ENCODE peak calls at places on chromosomes 6 and 20, in four cellular contexts. One of them, this sample, is unnamed. For H3K36me3, the result is how much of the 10 kb centered on the place peaks cover.

GRCh38 chr20:50987493-50988210 is 29.0 kb downstream of the MOCS3 start:
- DNase-seq in suprapubic skin: no peak
- DNase-seq in SJCRH30: peak
- DNase-seq in fibroblast of lung: peak
- DNase-seq in this sample: no peak

GRCh38 chr6:47168176-47168575 is 126.0 kb upstream of the ADGRF1 start:
- DNase-seq in fibroblast of lung: peak
- DNase-seq in suprapubic skin: no peak
- DNase-seq in SJCRH30: peak
- DNase-seq in this sample: no peak

GRCh38 chr6:19964115-19964514 is 126.9 kb downstream of the ID4 start:
- DNase-seq in fibroblast of lung: no peak
- DNase-seq in SJCRH30: no peak
- DNase-seq in suprapubic skin: no peak
- DNase-seq in this sample: no peak

GRCh38 chr6:43636312-43636667 is 650 bp downstream of the MAD2L1BP start:
- DNase-seq in SJCRH30: no peak
- DNase-seq in suprapubic skin: no peak
- DNase-seq in fibroblast of lung: peak
- DNase-seq in this sample: no peak

GRCh38 chr6:99178168-99178567 is 171.3 kb downstream of the FAXC start:
- DNase-seq in SJCRH30: no peak
- DNase-seq in fibroblast of lung: no peak
- DNase-seq in suprapubic skin: no peak
- DNase-seq in this sample: no peak

GRCh38 chr6:165837948-165838745 is 175.1 kb upstream of the PDE10A start:
- DNase-seq in suprapubic skin: no peak
- DNase-seq in fibroblast of lung: no peak
- DNase-seq in SJCRH30: no peak
- DNase-seq in this sample: no peak

GRCh38 chr6:84762941-84763396 is 1.4 kb downstream of the TBX18 start:
- DNase-seq in fibroblast of lung: no peak
- DNase-seq in suprapubic skin: peak
- DNase-seq in SJCRH30: peak
- DNase-seq in this sample: peak

GRCh38 chr6:56868687-56869086 is 86.2 kb upstream of the BEND6 start:
- DNase-seq in fibroblast of lung: peak
- DNase-seq in suprapubic skin: no peak
- DNase-seq in SJCRH30: no peak
- DNase-seq in this sample: no peak

GRCh38 chr6:87832025-87832825 is 130.2 kb upstream of the AKIRIN2 start:
- DNase-seq in suprapubic skin: no peak
- DNase-seq in SJCRH30: no peak
- DNase-seq in fibroblast of lung: peak
- DNase-seq in this sample: no peak

GRCh38 chr6:40328376-40328987 is 258.7 kb downstream of the LRFN2 start:
- DNase-seq in suprapubic skin: no peak
- DNase-seq in fibroblast of lung: no peak
- DNase-seq in SJCRH30: no peak
- DNase-seq in this sample: peak

GRCh38 chr6:166713608-166714510 is 86.8 kb upstream of the RPS6KA2 start:
- DNase-seq in suprapubic skin: no peak
- DNase-seq in fibroblast of lung: no peak
- DNase-seq in SJCRH30: no peak
- DNase-seq in this sample: no peak

GRCh38 chr6:2746557-2747061 is 4.1 kb downstream of the MYLK4 start:
- DNase-seq in fibroblast of lung: no peak
- DNase-seq in suprapubic skin: no peak
- DNase-seq in SJCRH30: no peak
- DNase-seq in this sample: no peak

GRCh38 chr20:4026093-4026601 is 10.8 kb upstream of the RNF24 start:
- DNase-seq in suprapubic skin: no peak
- DNase-seq in fibroblast of lung: peak
- DNase-seq in SJCRH30: peak
- DNase-seq in this sample: no peak

GRCh38 chr6:168093634-168094033 is 14.6 kb upstream of the FRMD1 start:
- DNase-seq in SJCRH30: no peak
- DNase-seq in suprapubic skin: no peak
- DNase-seq in fibroblast of lung: no peak
- DNase-seq in this sample: peak

GRCh38 chr6:169424821-169425240 is 171.2 kb upstream of the THBS2 start:
- DNase-seq in fibroblast of lung: peak
- DNase-seq in SJCRH30: no peak
- DNase-seq in suprapubic skin: no peak
- DNase-seq in this sample: no peak

GRCh38 chr6:43489277-43490072 is 12.1 kb downstream of the TJAP1 start:
- DNase-seq in fibroblast of lung: no peak
- DNase-seq in suprapubic skin: no peak
- DNase-seq in SJCRH30: peak
- DNase-seq in this sample: no peak

GRCh38 chr20:35054804-35055203 is 37.8 kb downstream of the TRPC4AP start:
- DNase-seq in suprapubic skin: no peak
- DNase-seq in fibroblast of lung: no peak
- DNase-seq in SJCRH30: no peak
- DNase-seq in this sample: no peak

GRCh38 chr6:139595183-139595582 is 220.7 kb upstream of the CITED2 start:
- DNase-seq in suprapubic skin: no peak
- DNase-seq in SJCRH30: no peak
- DNase-seq in fibroblast of lung: peak
- DNase-seq in this sample: no peak

GRCh38 chr20:62163986-62164762 is 18.7 kb upstream of the MTG2 start:
- DNase-seq in fibroblast of lung: no peak
- DNase-seq in SJCRH30: no peak
- DNase-seq in suprapubic skin: no peak
- DNase-seq in this sample: no peak

GRCh38 chr6:134519456-134519855 is 201.5 kb upstream of the SGK1 start:
- DNase-seq in SJCRH30: no peak
- DNase-seq in fibroblast of lung: no peak
- DNase-seq in suprapubic skin: no peak
- DNase-seq in this sample: peak

GRCh38 chr6:168133707-168134398 is 54.8 kb upstream of the FRMD1 start:
- DNase-seq in fibroblast of lung: no peak
- DNase-seq in suprapubic skin: no peak
- DNase-seq in SJCRH30: no peak
- DNase-seq in this sample: no peak

GRCh38 chr6:39568896-39569295 is 156.3 kb downstream of the KIF6 start:
- DNase-seq in SJCRH30: no peak
- DNase-seq in fibroblast of lung: peak
- DNase-seq in suprapubic skin: no peak
- DNase-seq in this sample: no peak

GRCh38 chr6:20366082-20366834 is 35.4 kb upstream of the E2F3 start:
- DNase-seq in SJCRH30: no peak
- DNase-seq in fibroblast of lung: no peak
- DNase-seq in suprapubic skin: no peak
- DNase-seq in this sample: no peak

GRCh38 chr6:93676506-93676905 is 257.1 kb upstream of the EPHA7 start:
- DNase-seq in suprapubic skin: no peak
- DNase-seq in SJCRH30: no peak
- DNase-seq in fibroblast of lung: no peak
- DNase-seq in this sample: no peak

GRCh38 chr6:56842602-56843475 is 112.1 kb upstream of the BEND6 start:
- DNase-seq in fibroblast of lung: peak
- DNase-seq in suprapubic skin: peak
- DNase-seq in SJCRH30: peak
- DNase-seq in this sample: peak

GRCh38 chr6:139124887-139125672 is 9.8 kb upstream of the HECA start:
- DNase-seq in SJCRH30: peak
- DNase-seq in suprapubic skin: no peak
- DNase-seq in fibroblast of lung: peak
- DNase-seq in this sample: peak

GRCh38 chr20:51562334-51563140 is 20.0 kb upstream of the NFATC2 start:
- DNase-seq in fibroblast of lung: peak
- DNase-seq in SJCRH30: peak
- DNase-seq in suprapubic skin: peak
- DNase-seq in this sample: peak

GRCh38 chr6:157258878-157259277 is 64.4 kb downstream of the TMEM242 start:
- DNase-seq in fibroblast of lung: no peak
- DNase-seq in suprapubic skin: no peak
- DNase-seq in SJCRH30: no peak
- DNase-seq in this sample: no peak

GRCh38 chr20:33732166-33732970 is 572 bp downstream of the ZNF341 start:
- DNase-seq in fibroblast of lung: peak
- DNase-seq in SJCRH30: peak
- DNase-seq in suprapubic skin: peak
- DNase-seq in this sample: peak

GRCh38 chr6:37092851-37093727 is 76.9 kb upstream of the PIM1 start:
- DNase-seq in suprapubic skin: no peak
- DNase-seq in fibroblast of lung: no peak
- DNase-seq in SJCRH30: no peak
- DNase-seq in this sample: no peak

GRCh38 chr20:46965124-46965455 is 70.4 kb downstream of the EYA2 start:
- DNase-seq in suprapubic skin: no peak
- DNase-seq in fibroblast of lung: no peak
- DNase-seq in SJCRH30: no peak
- DNase-seq in this sample: no peak

GRCh38 chr6:109295766-109296156 is 86.5 kb downstream of the CD164 start:
- DNase-seq in suprapubic skin: no peak
- DNase-seq in fibroblast of lung: no peak
- DNase-seq in SJCRH30: no peak
- DNase-seq in this sample: no peak

GRCh38 chr6:43965628-43966373 is 161.5 kb downstream of the MRPL14 start:
- DNase-seq in SJCRH30: no peak
- DNase-seq in suprapubic skin: no peak
- DNase-seq in fibroblast of lung: no peak
- DNase-seq in this sample: no peak

GRCh38 chr6:6654599-6655575 is 66.4 kb downstream of the LY86 start:
- DNase-seq in SJCRH30: no peak
- DNase-seq in fibroblast of lung: peak
- DNase-seq in suprapubic skin: no peak
- DNase-seq in this sample: no peak

DNA sequence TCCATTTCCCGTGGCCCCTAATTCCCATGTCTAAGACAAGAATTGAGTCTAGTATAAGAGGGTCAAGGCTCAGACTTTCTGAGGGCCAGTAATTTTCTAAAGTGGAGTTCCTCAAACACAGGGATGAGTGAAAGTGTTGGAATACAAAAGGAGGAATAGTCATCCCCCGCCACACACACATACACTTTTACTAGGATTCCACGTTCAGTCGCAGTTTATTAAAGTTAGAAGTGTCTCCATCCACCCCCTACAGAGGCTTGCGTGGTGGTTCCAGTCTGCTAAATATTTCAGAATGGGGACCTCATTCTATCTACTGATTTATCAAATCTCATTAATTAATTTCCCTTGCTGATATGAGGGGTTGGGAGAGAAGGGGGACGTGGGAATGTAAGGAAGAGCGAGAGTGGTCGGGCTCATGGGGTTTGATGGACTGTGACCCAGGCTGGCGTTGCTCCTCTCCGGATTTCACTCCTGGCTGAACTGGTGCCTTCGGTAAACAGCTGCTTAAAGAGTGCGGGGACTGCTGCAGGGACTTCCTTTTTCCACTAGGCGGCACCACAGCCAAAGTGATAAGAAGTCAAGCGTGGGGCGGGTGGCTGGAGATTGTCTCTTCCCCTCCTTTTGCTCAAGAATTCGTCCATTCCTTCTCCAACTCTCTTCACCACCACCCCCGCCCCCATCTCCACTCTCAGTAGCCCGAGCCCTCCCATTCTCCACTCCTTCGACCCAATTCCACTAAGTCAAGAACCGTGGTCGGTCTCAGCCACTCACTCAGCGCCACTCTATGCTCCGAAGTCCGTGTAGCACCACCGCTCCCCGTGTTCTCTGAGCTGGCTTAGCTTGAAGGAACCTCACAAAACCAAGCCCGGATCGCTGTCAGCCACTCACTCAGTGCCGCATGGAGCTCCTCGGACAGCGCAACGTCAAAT is 9.9 kb downstream of the TRIM31 start:
- DNase-seq in SJCRH30: peak
- DNase-seq in fibroblast of lung: peak
- DNase-seq in suprapubic skin: peak
- DNase-seq in this sample: peak
- H3K4me3 ChIP-seq in SJCRH30: peak
- H3K4me3 ChIP-seq in fibroblast of lung: peak
- H3K4me3 ChIP-seq in suprapubic skin: peak
- H3K4me3 ChIP-seq in this sample: peak

DNA sequence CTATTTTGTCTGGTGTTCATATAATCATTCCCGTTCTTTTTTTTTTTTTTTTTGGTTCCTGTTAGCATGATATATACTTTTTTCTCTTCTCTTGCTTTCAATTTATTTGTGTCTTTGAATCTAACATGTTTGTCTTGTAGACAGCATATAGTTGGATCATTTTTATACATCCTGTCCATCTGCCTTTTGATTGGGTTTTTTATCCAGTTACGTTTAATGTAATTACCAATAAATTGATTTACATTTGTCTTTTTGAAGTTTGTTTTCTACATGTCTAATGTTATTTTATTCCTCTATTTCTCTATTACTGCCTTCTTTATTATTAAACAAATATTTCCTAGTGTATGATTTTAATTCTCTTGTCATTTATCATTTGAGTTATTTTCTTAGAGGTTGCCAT is 84.4 kb downstream of the B3GAT2 start:
- DNase-seq in SJCRH30: no peak
- DNase-seq in suprapubic skin: no peak
- DNase-seq in fibroblast of lung: no peak
- DNase-seq in this sample: no peak
- H3K36me3 ChIP-seq in SJCRH30: under half
- H3K36me3 ChIP-seq in suprapubic skin: under half
- H3K36me3 ChIP-seq in fibroblast of lung: under half
- H3K36me3 ChIP-seq in this sample: under half

GRCh38 chr6:90273863-90274262 is 22.8 kb downstream of the BACH2 start:
- DNase-seq in fibroblast of lung: no peak
- DNase-seq in SJCRH30: no peak
- DNase-seq in suprapubic skin: no peak
- DNase-seq in this sample: no peak
- H3K4me3 ChIP-seq in fibroblast of lung: no peak
- H3K4me3 ChIP-seq in SJCRH30: no peak
- H3K4me3 ChIP-seq in suprapubic skin: no peak
- H3K4me3 ChIP-seq in this sample: no peak

DNA sequence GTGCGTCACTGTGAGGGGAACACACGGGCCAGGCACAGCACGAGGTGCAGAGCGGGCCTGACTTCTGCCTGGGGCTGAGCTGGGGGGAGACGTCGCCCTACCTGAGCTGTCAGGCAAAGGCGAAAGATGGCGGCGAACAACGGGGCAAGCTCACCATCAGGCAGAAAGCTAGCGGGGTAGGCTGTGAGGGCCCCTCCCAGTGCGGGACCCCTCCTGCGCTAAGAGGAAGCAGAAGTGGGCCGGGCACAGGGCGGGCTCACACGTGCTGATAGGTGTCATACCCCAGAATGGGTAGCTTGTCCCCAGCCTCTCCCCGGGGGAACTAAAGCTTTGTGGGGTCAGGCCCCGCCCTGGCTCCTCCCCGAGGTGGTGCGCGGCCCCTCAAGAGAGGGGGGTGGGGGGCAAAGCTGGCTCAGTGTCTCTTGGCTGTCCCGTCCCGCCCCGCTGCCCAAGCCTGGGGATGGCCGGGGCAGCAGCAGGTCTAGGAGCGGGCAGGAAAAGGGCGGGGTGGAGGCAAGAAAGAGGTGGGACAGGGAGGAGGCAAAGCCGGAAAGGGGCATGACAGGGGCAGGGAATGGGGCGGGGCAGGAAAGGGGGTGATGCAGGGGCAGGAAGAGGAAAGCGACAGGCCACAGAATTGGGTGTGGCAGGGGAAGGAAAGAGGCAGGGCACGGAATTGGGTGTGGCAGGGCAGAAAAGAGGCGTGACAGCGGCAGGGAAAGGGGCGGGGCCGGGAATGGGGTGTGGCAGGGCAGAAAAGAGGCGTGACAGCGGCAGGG is 14.7 kb downstream of the UCKL1 start:
- DNase-seq in fibroblast of lung: no peak
- DNase-seq in SJCRH30: no peak
- DNase-seq in suprapubic skin: peak
- DNase-seq in this sample: peak
- H3K36me3 ChIP-seq in fibroblast of lung: under half
- H3K36me3 ChIP-seq in SJCRH30: half or more
- H3K36me3 ChIP-seq in suprapubic skin: half or more
- H3K36me3 ChIP-seq in this sample: half or more

This sample was measured in lower lobe of right lung.